ENCODE peak calls at places on chromosomes 4 and X, in five cellular contexts. I is MM.1S, R is neural crest cell, D is OCI-LY7, A is mammary epithelial cell. Z is an unnamed sample.

GRCh38 chr4:76546282-76547166 is 111.5 kb downstream of the SHROOM3 start:
- DNase-seq in R (no peak), A (peak), I (no peak), D (no peak), Z (no peak)

GRCh38 chr4:183658362-183659028 is 490 bp downstream of the RWDD4 start:
- DNase-seq in D (peak), R (peak), I (no peak), A (peak), Z (peak)

GRCh38 chr4:81032805-81033684 is 2.5 kb downstream of the BMP3 start:
- DNase-seq in I (no peak), A (no peak), D (peak), R (no peak), Z (no peak)

GRCh38 chrX:94053575-94053974 is 379.6 kb downstream of the FAM133A start:
- DNase-seq in R (no peak), A (peak), D (no peak), I (no peak), Z (no peak)

GRCh38 chrX:24760601-24761000 is 66.9 kb downstream of the POLA1 start:
- DNase-seq in A (no peak), D (no peak), R (no peak), I (no peak), Z (no peak)

GRCh38 chr4:16140520-16141249 is 56.9 kb upstream of the PROM1 start:
- DNase-seq in D (no peak), I (no peak), R (no peak), A (peak), Z (no peak)

GRCh38 chr4:25926473-25926872 is 12.5 kb downstream of the SMIM20 start:
- DNase-seq in A (no peak), I (peak), R (no peak), D (peak), Z (no peak)

GRCh38 chrX:119150163-119151135 is 22.8 kb upstream of the KIAA1210 start:
- DNase-seq in A (no peak), D (no peak), R (no peak), I (no peak), Z (no peak)

GRCh38 chrX:106042296-106042695 is 3.8 kb upstream of the SERPINA7 start:
- DNase-seq in R (no peak), I (no peak), A (no peak), D (no peak), Z (no peak)

GRCh38 chr4:36551697-36552214 is 270.3 kb downstream of the DTHD1 start:
- DNase-seq in R (no peak), A (peak), I (no peak), D (no peak), Z (no peak)

GRCh38 chr4:11529625-11530201 is 101.0 kb upstream of the HS3ST1 start:
- DNase-seq in I (no peak), R (no peak), A (no peak), D (no peak), Z (no peak)

GRCh38 chr4:72888331-72888730 is 181.2 kb downstream of the COX18 start:
- DNase-seq in R (no peak), A (no peak), I (no peak), D (no peak), Z (no peak)

GRCh38 chr4:164945146-164945545 is 32.3 kb downstream of the TRIM61 start:
- DNase-seq in I (no peak), R (no peak), A (no peak), D (no peak), Z (no peak)

GRCh38 chr4:8586671-8587468 is 5.7 kb upstream of the CPZ start:
- DNase-seq in D (peak), R (no peak), A (no peak), I (peak), Z (no peak)

GRCh38 chr4:30839583-30840520 is 119.7 kb downstream of the PCDH7 start:
- DNase-seq in I (no peak), D (no peak), A (peak), R (no peak), Z (no peak)

GRCh38 chr4:78065514-78066192 is 8.5 kb downstream of the FRAS1 start:
- DNase-seq in D (no peak), I (no peak), R (no peak), A (no peak), Z (no peak)

GRCh38 chr4:38832206-38832605 is 24.4 kb downstream of the TLR6 start:
- DNase-seq in D (no peak), A (no peak), I (no peak), R (no peak), Z (no peak)

GRCh38 chr4:7872264-7872771 is 67.3 kb downstream of the AFAP1 start:
- DNase-seq in I (no peak), R (no peak), D (no peak), A (no peak), Z (no peak)

GRCh38 chr4:163063891-163064290 is 102.8 kb downstream of the NAF1 start:
- DNase-seq in A (peak), R (no peak), D (no peak), I (no peak), Z (no peak)

GRCh38 chrX:135516376-135516775 is 4.1 kb upstream of the INTS6L start:
- DNase-seq in I (no peak), D (peak), R (no peak), A (no peak), Z (no peak)

GRCh38 chr4:146275370-146275769 is 61.0 kb downstream of the REELD1 start:
- DNase-seq in A (no peak), I (no peak), R (no peak), D (no peak), Z (no peak)

GRCh38 chr4:182717788-182718583 is 199.2 kb downstream of the DCTD start:
- DNase-seq in I (no peak), A (no peak), R (no peak), D (no peak), Z (peak)

GRCh38 chr4:164779811-164780216 is 25.9 kb downstream of the SMIM31 start:
- DNase-seq in A (peak), D (peak), R (peak), I (peak), Z (peak)

GRCh38 chr4:157389751-157390150 is 169.2 kb downstream of the GRIA2 start:
- DNase-seq in R (no peak), D (no peak), A (no peak), I (no peak), Z (no peak)

GRCh38 chrX:23749576-23749975 is 6.5 kb upstream of the ACOT9 start:
- DNase-seq in R (no peak), I (no peak), D (no peak), A (no peak), Z (no peak)

GRCh38 chr4:1172971-1173757 is 781 bp upstream of the SPON2 start:
- DNase-seq in I (no peak), R (no peak), A (no peak), D (no peak), Z (peak)

GRCh38 chr4:185219551-185220344 is 10.3 kb downstream of the SNX25 start:
- DNase-seq in D (peak), R (no peak), A (no peak), I (no peak), Z (no peak)

GRCh38 chr4:7909966-7910720 is 29.5 kb downstream of the AFAP1 start:
- DNase-seq in I (no peak), D (no peak), A (peak), R (no peak), Z (no peak)

GRCh38 chrX:151323054-151323453 is 74.0 kb upstream of the VMA21 start:
- DNase-seq in A (peak), D (no peak), R (no peak), I (no peak), Z (no peak)

DNA sequence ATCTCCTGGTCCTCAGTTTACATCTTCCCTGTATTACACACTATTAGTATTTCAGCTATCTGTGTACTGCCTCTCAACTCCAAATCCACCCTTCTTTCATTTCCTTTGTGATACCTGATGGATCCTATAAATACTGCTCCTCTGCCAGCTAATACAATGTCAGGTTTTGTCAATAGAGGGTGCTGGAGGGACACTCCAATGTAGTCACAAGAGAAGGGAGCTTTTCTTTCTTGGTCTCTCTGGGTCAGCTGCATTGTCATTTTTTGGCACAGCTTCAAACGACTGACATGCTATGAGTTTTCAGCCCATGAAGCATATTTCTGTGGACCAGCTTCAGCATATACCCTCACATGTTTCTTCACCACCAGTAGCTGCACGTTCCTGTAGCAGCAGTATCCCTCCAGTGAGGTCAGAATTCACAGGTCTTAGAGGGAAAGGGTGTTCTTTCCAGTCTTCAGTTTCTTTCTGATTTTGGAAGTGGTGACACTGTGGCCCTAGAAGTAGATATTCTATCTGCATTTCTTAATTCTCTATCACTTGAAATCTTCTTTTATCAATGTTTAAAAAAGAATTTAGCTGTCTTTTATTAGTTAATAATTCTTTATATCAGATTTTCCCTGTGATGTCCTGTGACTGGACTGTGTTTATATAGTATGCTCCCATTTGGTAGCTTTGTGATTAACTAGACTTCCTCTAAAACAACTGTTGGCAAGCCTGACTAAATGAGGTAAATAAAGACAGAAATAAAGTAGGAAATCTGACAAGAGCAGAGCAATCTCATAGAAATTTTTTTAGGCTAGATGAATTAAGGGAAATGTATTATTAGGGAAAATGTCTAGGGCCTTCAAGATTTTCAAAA is 60.6 kb downstream of the GABRA2 start:
- DNase-seq in I (peak), A (peak), D (peak), R (peak), Z (peak)
- TF ChIP-seq CTCF in I (peak), A (peak), D (peak), R (peak), Z (peak)

GRCh38 chr4:169484485-169484884 is 127.9 kb downstream of the NEK1 start:
- DNase-seq in D (no peak), R (no peak), A (no peak), I (no peak), Z (no peak)

GRCh38 chr4:169491211-169491610 is 121.2 kb downstream of the NEK1 start:
- DNase-seq in R (no peak), A (no peak), D (no peak), I (no peak), Z (no peak)

GRCh38 chr4:169485084-169485483 is 127.3 kb downstream of the NEK1 start:
- DNase-seq in A (peak), D (no peak), I (no peak), R (no peak), Z (no peak)

DNA sequence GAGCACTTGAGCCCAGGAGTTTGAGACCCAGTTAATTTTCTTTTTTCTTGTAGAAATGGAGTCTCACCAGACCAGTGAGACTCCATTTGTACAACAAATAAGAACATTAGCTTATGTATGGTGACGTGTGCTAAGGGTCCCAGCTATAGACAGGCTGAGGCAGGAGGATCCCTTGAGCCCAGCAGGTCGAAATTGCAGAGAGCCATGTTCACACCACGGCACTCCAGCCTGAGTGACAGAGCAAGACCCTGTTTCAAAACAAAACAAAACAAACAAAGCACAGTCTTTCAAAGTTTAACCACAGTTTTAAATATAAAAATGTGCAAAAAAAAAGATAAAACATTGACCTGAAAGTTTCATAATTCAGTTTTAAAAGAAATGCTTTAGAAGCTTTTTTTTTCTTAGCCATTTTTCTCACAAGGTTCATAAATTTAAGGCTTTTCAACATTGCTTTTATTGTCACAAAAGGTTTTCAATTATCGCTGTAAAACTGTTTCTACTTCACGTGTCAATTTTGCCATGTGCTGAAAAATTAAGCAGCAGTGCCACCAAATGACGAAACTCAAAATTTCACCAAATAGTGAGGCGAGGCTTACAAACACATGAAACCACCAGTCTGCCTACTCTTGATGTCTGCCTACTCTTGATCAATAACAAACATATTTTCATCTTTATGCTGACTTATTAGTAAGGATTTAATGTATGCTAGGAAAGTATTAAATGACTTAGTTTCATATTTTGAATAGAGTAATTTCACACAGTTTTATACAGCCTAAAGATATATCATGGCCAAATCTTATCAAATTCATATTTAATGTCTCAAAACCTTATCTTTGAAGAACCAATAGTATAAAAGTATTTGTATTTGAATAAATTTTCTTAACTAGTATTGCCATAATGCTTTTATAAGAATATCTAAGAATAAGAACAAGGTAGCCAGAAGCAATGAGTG is 126.3 kb downstream of the NEK1 start:
- DNase-seq in I (peak), A (peak), R (peak), D (peak), Z (peak)
- TF ChIP-seq CTCF in I (peak), A (peak), R (peak), D (peak), Z (peak)

GRCh38 chr4:82599336-82599735 is 37.5 kb upstream of the TMEM150C start:
- DNase-seq in R (no peak), I (no peak), A (no peak), D (peak), Z (no peak)

GRCh38 chr4:82606622-82607021 is 44.8 kb upstream of the TMEM150C start:
- DNase-seq in I (no peak), R (no peak), D (no peak), A (no peak), Z (no peak)

GRCh38 chr4:82604522-82604921 is 42.7 kb upstream of the TMEM150C start:
- DNase-seq in I (no peak), D (no peak), R (no peak), A (no peak), Z (no peak)

DNA sequence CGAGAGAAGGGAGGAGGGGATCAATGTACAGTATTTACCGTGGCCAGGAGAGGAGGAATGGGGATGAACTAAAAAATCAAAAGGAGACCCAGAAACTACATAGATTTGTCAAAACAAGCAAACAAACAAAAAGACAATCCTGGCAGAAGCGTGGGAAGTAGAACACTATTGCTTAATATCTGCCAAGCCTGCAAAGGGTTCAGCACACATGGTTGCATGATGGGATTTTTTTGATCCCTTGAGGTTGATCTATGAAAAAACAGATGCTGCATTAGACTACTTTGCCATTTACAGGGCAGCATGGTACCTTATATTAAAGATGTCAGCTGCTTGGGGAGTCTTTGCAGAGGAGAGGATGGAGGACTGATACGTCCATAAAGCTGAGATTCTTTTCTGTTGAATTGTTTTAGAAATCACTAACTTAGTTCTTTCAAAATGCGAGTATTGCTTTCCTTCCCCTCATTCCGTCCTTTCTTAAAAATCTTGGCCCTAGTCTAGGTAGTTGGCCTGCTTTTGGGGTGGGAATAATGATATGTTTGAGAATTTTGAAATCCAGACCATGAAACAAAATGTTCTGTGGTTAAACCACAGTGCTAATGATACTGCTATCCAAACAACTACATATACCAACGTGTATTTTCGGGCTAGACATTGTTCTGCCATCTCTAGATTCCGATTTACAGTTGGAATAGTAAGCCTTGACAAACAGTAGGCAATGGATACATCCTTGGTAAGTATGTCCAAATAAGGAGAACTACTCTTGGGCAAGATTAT is 39.6 kb upstream of the TMEM150C start:
- DNase-seq in D (no peak), A (no peak), I (no peak), R (no peak), Z (no peak)
- TF ChIP-seq CTCF in D (no peak), A (no peak), I (no peak), R (no peak), Z (no peak)

DNA sequence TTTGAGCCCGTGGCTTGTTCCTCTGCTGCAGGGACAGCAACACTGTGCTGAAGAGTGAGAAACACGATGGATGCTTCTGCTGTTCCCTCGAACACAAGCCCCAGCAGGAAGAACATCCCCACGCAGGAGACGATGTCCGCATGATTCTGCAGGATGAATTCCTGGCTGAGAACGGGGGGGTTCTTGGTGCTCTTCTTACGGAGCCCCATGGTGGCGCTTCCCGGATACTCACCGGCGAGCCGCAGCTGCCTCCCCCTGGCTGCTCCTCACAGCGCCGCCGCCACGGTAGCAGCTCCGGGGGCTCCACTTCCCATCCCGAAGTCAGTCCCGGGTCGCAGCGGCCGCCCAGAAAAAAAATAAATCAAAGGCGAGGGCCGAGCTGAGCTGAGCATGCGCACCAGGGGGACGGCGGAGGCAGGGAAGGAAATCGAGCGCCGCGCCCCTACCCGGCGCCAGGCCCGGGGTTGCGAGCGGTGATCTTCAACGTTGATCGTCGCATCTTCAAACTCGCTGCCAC is at the start of gene TRAM1L1:
- DNase-seq in A (peak), D (no peak), R (peak), I (no peak), Z (peak)
- TF ChIP-seq CTCF in A (peak), D (no peak), R (peak), I (no peak), Z (no peak)

GRCh38 chrX:141468940-141469339 is 115.6 kb downstream of the SPANXA1 start:
- DNase-seq in R (no peak), I (no peak), D (no peak), A (peak), Z (no peak)

GRCh38 chrX:141469469-141469868 is 115.1 kb downstream of the SPANXA1 start:
- DNase-seq in I (no peak), A (peak), D (no peak), R (no peak), Z (no peak)

DNA sequence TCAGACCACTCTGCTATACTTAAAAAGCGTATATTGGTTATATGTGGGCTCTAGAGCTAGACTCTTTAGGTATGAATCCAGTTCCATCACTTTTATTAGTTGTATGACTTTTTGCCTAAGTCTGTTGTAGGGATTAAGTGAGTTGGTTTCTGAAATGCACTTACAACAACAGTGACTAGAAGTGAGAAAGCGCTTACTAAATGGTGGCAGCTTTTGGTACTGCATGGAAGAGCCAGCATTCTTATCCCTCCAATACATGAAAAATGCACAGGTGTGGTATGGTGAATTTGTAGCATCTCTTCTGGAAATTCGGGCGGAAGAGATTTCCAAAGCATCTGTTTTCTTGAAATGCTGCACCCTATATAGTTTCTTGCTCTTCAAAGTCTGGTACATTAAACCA is 117.1 kb downstream of the SPANXA1 start:
- DNase-seq in I (no peak), A (no peak), D (no peak), R (no peak), Z (no peak)
- TF ChIP-seq CTCF in I (no peak), A (peak), D (no peak), R (peak), Z (no peak)

GRCh38 chr4:177574446-177574845 is 132.2 kb upstream of the AGA start:
- DNase-seq in R (no peak), A (no peak), D (no peak), I (no peak), Z (no peak)

GRCh38 chr4:177583000-177583399 is 140.8 kb upstream of the AGA start:
- DNase-seq in I (no peak), R (no peak), D (no peak), A (peak), Z (no peak)

GRCh38 chr4:177579649-177580048 is 137.4 kb upstream of the AGA start:
- DNase-seq in D (no peak), I (no peak), R (no peak), A (no peak), Z (no peak)
- TF ChIP-seq CTCF in D (peak), I (peak), R (no peak), A (peak), Z (no peak)

GRCh38 chrX:104482757-104483156 is 83.2 kb upstream of the IL1RAPL2 start:
- DNase-seq in D (peak), A (no peak), I (peak), R (no peak), Z (no peak)
- TF ChIP-seq CTCF in D (peak), A (peak), I (peak), R (peak), Z (no peak)

GRCh38 chr4:150251752-150252190 is 173.5 kb downstream of the DCLK2 start:
- DNase-seq in D (no peak), I (no peak), R (no peak), A (no peak), Z (no peak)
- TF ChIP-seq CTCF in D (no peak), I (no peak), R (no peak), A (no peak), Z (no peak)

GRCh38 chr4:4569036-4569435 is 27.2 kb upstream of the STX18 start:
- DNase-seq in I (no peak), D (no peak), R (no peak), A (no peak), Z (no peak)
- TF ChIP-seq CTCF in I (no peak), D (no peak), R (no peak), A (no peak), Z (no peak)